ENCODE peak calls at places on chromosome 18, in seven cellular contexts. One of them, this sample, is unnamed.

GRCh38 chr18:79203017-79203605 is 133.9 kb downstream of the ATP9B start:
- DNase-seq in NCI-H2107: peak
- DNase-seq in stimulated activated CD4-positive, alpha-beta T cell treated with anti-CD3 and anti-CD28 coated beads, TNF-alpha, amount 100 ng/mL, for 1 hour: no peak
- DNase-seq in frontal cortex: no peak
- DNase-seq in stimulated activated CD8-positive, alpha-beta memory T cell treated with anti-CD3 and anti-CD28 coated beads, Interleukin-15, amount 100 ng/mL, for 48 hours: peak
- DNase-seq in T-helper 1 cell: no peak
- DNase-seq in T-helper 9 cell: no peak
- DNase-seq in this sample: no peak

GRCh38 chr18:212780-213179 is 54.4 kb downstream of the USP14 start:
- DNase-seq in NCI-H2107: no peak
- DNase-seq in stimulated activated CD4-positive, alpha-beta T cell treated with anti-CD3 and anti-CD28 coated beads, TNF-alpha, amount 100 ng/mL, for 1 hour: no peak
- DNase-seq in frontal cortex: no peak
- DNase-seq in stimulated activated CD8-positive, alpha-beta memory T cell treated with anti-CD3 and anti-CD28 coated beads, Interleukin-15, amount 100 ng/mL, for 48 hours: no peak
- DNase-seq in T-helper 1 cell: no peak
- DNase-seq in T-helper 9 cell: no peak
- DNase-seq in this sample: no peak

GRCh38 chr18:57542801-57543427 is 43.6 kb downstream of the FECH start:
- DNase-seq in NCI-H2107: peak
- DNase-seq in stimulated activated CD4-positive, alpha-beta T cell treated with anti-CD3 and anti-CD28 coated beads, TNF-alpha, amount 100 ng/mL, for 1 hour: no peak
- DNase-seq in frontal cortex: no peak
- DNase-seq in stimulated activated CD8-positive, alpha-beta memory T cell treated with anti-CD3 and anti-CD28 coated beads, Interleukin-15, amount 100 ng/mL, for 48 hours: no peak
- DNase-seq in T-helper 1 cell: no peak
- DNase-seq in T-helper 9 cell: no peak
- DNase-seq in this sample: no peak

GRCh38 chr18:78582131-78582789 is 397.4 kb upstream of the SALL3 start:
- DNase-seq in NCI-H2107: no peak
- DNase-seq in stimulated activated CD4-positive, alpha-beta T cell treated with anti-CD3 and anti-CD28 coated beads, TNF-alpha, amount 100 ng/mL, for 1 hour: no peak
- DNase-seq in frontal cortex: no peak
- DNase-seq in stimulated activated CD8-positive, alpha-beta memory T cell treated with anti-CD3 and anti-CD28 coated beads, Interleukin-15, amount 100 ng/mL, for 48 hours: no peak
- DNase-seq in T-helper 1 cell: no peak
- DNase-seq in T-helper 9 cell: no peak
- DNase-seq in this sample: no peak

GRCh38 chr18:13137041-13137938 is 81.3 kb upstream of the LDLRAD4 start:
- DNase-seq in NCI-H2107: no peak
- DNase-seq in stimulated activated CD4-positive, alpha-beta T cell treated with anti-CD3 and anti-CD28 coated beads, TNF-alpha, amount 100 ng/mL, for 1 hour: no peak
- DNase-seq in frontal cortex: peak
- DNase-seq in stimulated activated CD8-positive, alpha-beta memory T cell treated with anti-CD3 and anti-CD28 coated beads, Interleukin-15, amount 100 ng/mL, for 48 hours: no peak
- DNase-seq in T-helper 1 cell: peak
- DNase-seq in T-helper 9 cell: peak
- DNase-seq in this sample: peak

GRCh38 chr18:31819106-31819924 is 58.6 kb upstream of the SLC25A52 start:
- DNase-seq in NCI-H2107: no peak
- DNase-seq in stimulated activated CD4-positive, alpha-beta T cell treated with anti-CD3 and anti-CD28 coated beads, TNF-alpha, amount 100 ng/mL, for 1 hour: no peak
- DNase-seq in frontal cortex: no peak
- DNase-seq in stimulated activated CD8-positive, alpha-beta memory T cell treated with anti-CD3 and anti-CD28 coated beads, Interleukin-15, amount 100 ng/mL, for 48 hours: no peak
- DNase-seq in T-helper 1 cell: no peak
- DNase-seq in T-helper 9 cell: no peak
- DNase-seq in this sample: no peak

GRCh38 chr18:74820160-74820780 is 222.6 kb downstream of the ZNF407 start:
- DNase-seq in NCI-H2107: no peak
- DNase-seq in stimulated activated CD4-positive, alpha-beta T cell treated with anti-CD3 and anti-CD28 coated beads, TNF-alpha, amount 100 ng/mL, for 1 hour: no peak
- DNase-seq in frontal cortex: no peak
- DNase-seq in stimulated activated CD8-positive, alpha-beta memory T cell treated with anti-CD3 and anti-CD28 coated beads, Interleukin-15, amount 100 ng/mL, for 48 hours: no peak
- DNase-seq in T-helper 1 cell: no peak
- DNase-seq in T-helper 9 cell: no peak
- DNase-seq in this sample: no peak

GRCh38 chr18:50231621-50232020 is 34.7 kb downstream of the CFAP53 start:
- DNase-seq in NCI-H2107: no peak
- DNase-seq in stimulated activated CD4-positive, alpha-beta T cell treated with anti-CD3 and anti-CD28 coated beads, TNF-alpha, amount 100 ng/mL, for 1 hour: no peak
- DNase-seq in frontal cortex: no peak
- DNase-seq in stimulated activated CD8-positive, alpha-beta memory T cell treated with anti-CD3 and anti-CD28 coated beads, Interleukin-15, amount 100 ng/mL, for 48 hours: no peak
- DNase-seq in T-helper 1 cell: no peak
- DNase-seq in T-helper 9 cell: no peak
- DNase-seq in this sample: no peak

GRCh38 chr18:57434536-57435494 is at the start of gene ONECUT2:
- DNase-seq in NCI-H2107: peak
- DNase-seq in stimulated activated CD4-positive, alpha-beta T cell treated with anti-CD3 and anti-CD28 coated beads, TNF-alpha, amount 100 ng/mL, for 1 hour: no peak
- DNase-seq in frontal cortex: peak
- DNase-seq in stimulated activated CD8-positive, alpha-beta memory T cell treated with anti-CD3 and anti-CD28 coated beads, Interleukin-15, amount 100 ng/mL, for 48 hours: peak
- DNase-seq in T-helper 1 cell: peak
- DNase-seq in T-helper 9 cell: peak
- DNase-seq in this sample: peak

GRCh38 chr18:53478155-53478554 is 746.3 kb downstream of the MBD2 start:
- DNase-seq in NCI-H2107: no peak
- DNase-seq in stimulated activated CD4-positive, alpha-beta T cell treated with anti-CD3 and anti-CD28 coated beads, TNF-alpha, amount 100 ng/mL, for 1 hour: no peak
- DNase-seq in frontal cortex: no peak
- DNase-seq in stimulated activated CD8-positive, alpha-beta memory T cell treated with anti-CD3 and anti-CD28 coated beads, Interleukin-15, amount 100 ng/mL, for 48 hours: no peak
- DNase-seq in T-helper 1 cell: no peak
- DNase-seq in T-helper 9 cell: no peak
- DNase-seq in this sample: no peak

GRCh38 chr18:77146249-77147080 is 13.9 kb upstream of the MBP start:
- DNase-seq in NCI-H2107: no peak
- DNase-seq in stimulated activated CD4-positive, alpha-beta T cell treated with anti-CD3 and anti-CD28 coated beads, TNF-alpha, amount 100 ng/mL, for 1 hour: no peak
- DNase-seq in frontal cortex: no peak
- DNase-seq in stimulated activated CD8-positive, alpha-beta memory T cell treated with anti-CD3 and anti-CD28 coated beads, Interleukin-15, amount 100 ng/mL, for 48 hours: no peak
- DNase-seq in T-helper 1 cell: no peak
- DNase-seq in T-helper 9 cell: no peak
- DNase-seq in this sample: no peak

GRCh38 chr18:61980355-61980754 is 87.5 kb upstream of the RNF152 start:
- DNase-seq in NCI-H2107: no peak
- DNase-seq in stimulated activated CD4-positive, alpha-beta T cell treated with anti-CD3 and anti-CD28 coated beads, TNF-alpha, amount 100 ng/mL, for 1 hour: no peak
- DNase-seq in frontal cortex: no peak
- DNase-seq in stimulated activated CD8-positive, alpha-beta memory T cell treated with anti-CD3 and anti-CD28 coated beads, Interleukin-15, amount 100 ng/mL, for 48 hours: no peak
- DNase-seq in T-helper 1 cell: no peak
- DNase-seq in T-helper 9 cell: no peak
- DNase-seq in this sample: no peak

GRCh38 chr18:44411277-44411900 is 269.3 kb upstream of the SETBP1 start:
- DNase-seq in NCI-H2107: no peak
- DNase-seq in stimulated activated CD4-positive, alpha-beta T cell treated with anti-CD3 and anti-CD28 coated beads, TNF-alpha, amount 100 ng/mL, for 1 hour: no peak
- DNase-seq in frontal cortex: no peak
- DNase-seq in stimulated activated CD8-positive, alpha-beta memory T cell treated with anti-CD3 and anti-CD28 coated beads, Interleukin-15, amount 100 ng/mL, for 48 hours: no peak
- DNase-seq in T-helper 1 cell: no peak
- DNase-seq in T-helper 9 cell: no peak
- DNase-seq in this sample: no peak

GRCh38 chr18:39939209-39939608 is 2015.8 kb upstream of the PIK3C3 start:
- DNase-seq in NCI-H2107: no peak
- DNase-seq in stimulated activated CD4-positive, alpha-beta T cell treated with anti-CD3 and anti-CD28 coated beads, TNF-alpha, amount 100 ng/mL, for 1 hour: no peak
- DNase-seq in frontal cortex: no peak
- DNase-seq in stimulated activated CD8-positive, alpha-beta memory T cell treated with anti-CD3 and anti-CD28 coated beads, Interleukin-15, amount 100 ng/mL, for 48 hours: no peak
- DNase-seq in T-helper 1 cell: no peak
- DNase-seq in T-helper 9 cell: no peak
- DNase-seq in this sample: no peak

GRCh38 chr18:35641916-35642315 is 60.4 kb downstream of the GALNT1 start:
- DNase-seq in NCI-H2107: no peak
- DNase-seq in stimulated activated CD4-positive, alpha-beta T cell treated with anti-CD3 and anti-CD28 coated beads, TNF-alpha, amount 100 ng/mL, for 1 hour: no peak
- DNase-seq in frontal cortex: no peak
- DNase-seq in stimulated activated CD8-positive, alpha-beta memory T cell treated with anti-CD3 and anti-CD28 coated beads, Interleukin-15, amount 100 ng/mL, for 48 hours: no peak
- DNase-seq in T-helper 1 cell: no peak
- DNase-seq in T-helper 9 cell: no peak
- DNase-seq in this sample: no peak

GRCh38 chr18:13318644-13319501 is 100.3 kb downstream of the LDLRAD4 start:
- DNase-seq in NCI-H2107: no peak
- DNase-seq in stimulated activated CD4-positive, alpha-beta T cell treated with anti-CD3 and anti-CD28 coated beads, TNF-alpha, amount 100 ng/mL, for 1 hour: no peak
- DNase-seq in frontal cortex: no peak
- DNase-seq in stimulated activated CD8-positive, alpha-beta memory T cell treated with anti-CD3 and anti-CD28 coated beads, Interleukin-15, amount 100 ng/mL, for 48 hours: peak
- DNase-seq in T-helper 1 cell: no peak
- DNase-seq in T-helper 9 cell: no peak
- DNase-seq in this sample: no peak

GRCh38 chr18:43271593-43272432 is 5.5 kb downstream of the SYT4 start:
- DNase-seq in NCI-H2107: peak
- DNase-seq in stimulated activated CD4-positive, alpha-beta T cell treated with anti-CD3 and anti-CD28 coated beads, TNF-alpha, amount 100 ng/mL, for 1 hour: no peak
- DNase-seq in frontal cortex: peak
- DNase-seq in stimulated activated CD8-positive, alpha-beta memory T cell treated with anti-CD3 and anti-CD28 coated beads, Interleukin-15, amount 100 ng/mL, for 48 hours: no peak
- DNase-seq in T-helper 1 cell: no peak
- DNase-seq in T-helper 9 cell: no peak
- DNase-seq in this sample: no peak

GRCh38 chr18:69636529-69637301 is 236.0 kb downstream of the DOK6 start:
- DNase-seq in NCI-H2107: no peak
- DNase-seq in stimulated activated CD4-positive, alpha-beta T cell treated with anti-CD3 and anti-CD28 coated beads, TNF-alpha, amount 100 ng/mL, for 1 hour: no peak
- DNase-seq in frontal cortex: no peak
- DNase-seq in stimulated activated CD8-positive, alpha-beta memory T cell treated with anti-CD3 and anti-CD28 coated beads, Interleukin-15, amount 100 ng/mL, for 48 hours: no peak
- DNase-seq in T-helper 1 cell: peak
- DNase-seq in T-helper 9 cell: no peak
- DNase-seq in this sample: no peak

GRCh38 chr18:5527603-5528002 is 16.2 kb downstream of the EPB41L3 start:
- DNase-seq in NCI-H2107: no peak
- DNase-seq in stimulated activated CD4-positive, alpha-beta T cell treated with anti-CD3 and anti-CD28 coated beads, TNF-alpha, amount 100 ng/mL, for 1 hour: no peak
- DNase-seq in frontal cortex: no peak
- DNase-seq in stimulated activated CD8-positive, alpha-beta memory T cell treated with anti-CD3 and anti-CD28 coated beads, Interleukin-15, amount 100 ng/mL, for 48 hours: no peak
- DNase-seq in T-helper 1 cell: no peak
- DNase-seq in T-helper 9 cell: no peak
- DNase-seq in this sample: no peak

GRCh38 chr18:46412831-46413371 is 244.1 kb downstream of the LOXHD1 start:
- DNase-seq in NCI-H2107: peak
- DNase-seq in stimulated activated CD4-positive, alpha-beta T cell treated with anti-CD3 and anti-CD28 coated beads, TNF-alpha, amount 100 ng/mL, for 1 hour: no peak
- DNase-seq in frontal cortex: no peak
- DNase-seq in stimulated activated CD8-positive, alpha-beta memory T cell treated with anti-CD3 and anti-CD28 coated beads, Interleukin-15, amount 100 ng/mL, for 48 hours: no peak
- DNase-seq in T-helper 1 cell: no peak
- DNase-seq in T-helper 9 cell: no peak
- DNase-seq in this sample: no peak

GRCh38 chr18:31203086-31203793 is 40.6 kb upstream of the DSC1 start:
- DNase-seq in NCI-H2107: no peak
- DNase-seq in stimulated activated CD4-positive, alpha-beta T cell treated with anti-CD3 and anti-CD28 coated beads, TNF-alpha, amount 100 ng/mL, for 1 hour: no peak
- DNase-seq in frontal cortex: no peak
- DNase-seq in stimulated activated CD8-positive, alpha-beta memory T cell treated with anti-CD3 and anti-CD28 coated beads, Interleukin-15, amount 100 ng/mL, for 48 hours: no peak
- DNase-seq in T-helper 1 cell: no peak
- DNase-seq in T-helper 9 cell: no peak
- DNase-seq in this sample: peak

GRCh38 chr18:47251289-47252120 is at the start of gene SKOR2:
- DNase-seq in NCI-H2107: no peak
- DNase-seq in stimulated activated CD4-positive, alpha-beta T cell treated with anti-CD3 and anti-CD28 coated beads, TNF-alpha, amount 100 ng/mL, for 1 hour: no peak
- DNase-seq in frontal cortex: no peak
- DNase-seq in stimulated activated CD8-positive, alpha-beta memory T cell treated with anti-CD3 and anti-CD28 coated beads, Interleukin-15, amount 100 ng/mL, for 48 hours: no peak
- DNase-seq in T-helper 1 cell: no peak
- DNase-seq in T-helper 9 cell: no peak
- DNase-seq in this sample: no peak

GRCh38 chr18:63646916-63647315 is 2.9 kb upstream of the SERPINB4 start:
- DNase-seq in NCI-H2107: no peak
- DNase-seq in stimulated activated CD4-positive, alpha-beta T cell treated with anti-CD3 and anti-CD28 coated beads, TNF-alpha, amount 100 ng/mL, for 1 hour: no peak
- DNase-seq in frontal cortex: no peak
- DNase-seq in stimulated activated CD8-positive, alpha-beta memory T cell treated with anti-CD3 and anti-CD28 coated beads, Interleukin-15, amount 100 ng/mL, for 48 hours: no peak
- DNase-seq in T-helper 1 cell: no peak
- DNase-seq in T-helper 9 cell: no peak
- DNase-seq in this sample: no peak

GRCh38 chr18:41940506-41941215 is 14.4 kb upstream of the PIK3C3 start:
- DNase-seq in NCI-H2107: no peak
- DNase-seq in stimulated activated CD4-positive, alpha-beta T cell treated with anti-CD3 and anti-CD28 coated beads, TNF-alpha, amount 100 ng/mL, for 1 hour: no peak
- DNase-seq in frontal cortex: no peak
- DNase-seq in stimulated activated CD8-positive, alpha-beta memory T cell treated with anti-CD3 and anti-CD28 coated beads, Interleukin-15, amount 100 ng/mL, for 48 hours: no peak
- DNase-seq in T-helper 1 cell: no peak
- DNase-seq in T-helper 9 cell: no peak
- DNase-seq in this sample: no peak

GRCh38 chr18:56789004-56789888 is 138.1 kb downstream of the WDR7 start:
- DNase-seq in NCI-H2107: no peak
- DNase-seq in stimulated activated CD4-positive, alpha-beta T cell treated with anti-CD3 and anti-CD28 coated beads, TNF-alpha, amount 100 ng/mL, for 1 hour: no peak
- DNase-seq in frontal cortex: no peak
- DNase-seq in stimulated activated CD8-positive, alpha-beta memory T cell treated with anti-CD3 and anti-CD28 coated beads, Interleukin-15, amount 100 ng/mL, for 48 hours: no peak
- DNase-seq in T-helper 1 cell: no peak
- DNase-seq in T-helper 9 cell: no peak
- DNase-seq in this sample: no peak

GRCh38 chr18:49500136-49500921 is 13.3 kb upstream of the C18orf32 start:
- DNase-seq in NCI-H2107: no peak
- DNase-seq in stimulated activated CD4-positive, alpha-beta T cell treated with anti-CD3 and anti-CD28 coated beads, TNF-alpha, amount 100 ng/mL, for 1 hour: no peak
- DNase-seq in frontal cortex: no peak
- DNase-seq in stimulated activated CD8-positive, alpha-beta memory T cell treated with anti-CD3 and anti-CD28 coated beads, Interleukin-15, amount 100 ng/mL, for 48 hours: no peak
- DNase-seq in T-helper 1 cell: no peak
- DNase-seq in T-helper 9 cell: no peak
- DNase-seq in this sample: no peak

GRCh38 chr18:63137999-63138448 is 181.5 kb downstream of the BCL2 start:
- DNase-seq in NCI-H2107: no peak
- DNase-seq in stimulated activated CD4-positive, alpha-beta T cell treated with anti-CD3 and anti-CD28 coated beads, TNF-alpha, amount 100 ng/mL, for 1 hour: peak
- DNase-seq in frontal cortex: no peak
- DNase-seq in stimulated activated CD8-positive, alpha-beta memory T cell treated with anti-CD3 and anti-CD28 coated beads, Interleukin-15, amount 100 ng/mL, for 48 hours: no peak
- DNase-seq in T-helper 1 cell: peak
- DNase-seq in T-helper 9 cell: peak
- DNase-seq in this sample: no peak

GRCh38 chr18:50649821-50650220 is 89.9 kb downstream of the MAPK4 start:
- DNase-seq in NCI-H2107: no peak
- DNase-seq in stimulated activated CD4-positive, alpha-beta T cell treated with anti-CD3 and anti-CD28 coated beads, TNF-alpha, amount 100 ng/mL, for 1 hour: no peak
- DNase-seq in frontal cortex: no peak
- DNase-seq in stimulated activated CD8-positive, alpha-beta memory T cell treated with anti-CD3 and anti-CD28 coated beads, Interleukin-15, amount 100 ng/mL, for 48 hours: no peak
- DNase-seq in T-helper 1 cell: no peak
- DNase-seq in T-helper 9 cell: no peak
- DNase-seq in this sample: no peak

GRCh38 chr18:5895886-5896740 is 791 bp upstream of the TMEM200C start:
- DNase-seq in NCI-H2107: no peak
- DNase-seq in stimulated activated CD4-positive, alpha-beta T cell treated with anti-CD3 and anti-CD28 coated beads, TNF-alpha, amount 100 ng/mL, for 1 hour: no peak
- DNase-seq in frontal cortex: no peak
- DNase-seq in stimulated activated CD8-positive, alpha-beta memory T cell treated with anti-CD3 and anti-CD28 coated beads, Interleukin-15, amount 100 ng/mL, for 48 hours: no peak
- DNase-seq in T-helper 1 cell: no peak
- DNase-seq in T-helper 9 cell: no peak
- DNase-seq in this sample: peak

GRCh38 chr18:9082763-9083510 is 19.6 kb upstream of the NDUFV2 start:
- DNase-seq in NCI-H2107: no peak
- DNase-seq in stimulated activated CD4-positive, alpha-beta T cell treated with anti-CD3 and anti-CD28 coated beads, TNF-alpha, amount 100 ng/mL, for 1 hour: no peak
- DNase-seq in frontal cortex: no peak
- DNase-seq in stimulated activated CD8-positive, alpha-beta memory T cell treated with anti-CD3 and anti-CD28 coated beads, Interleukin-15, amount 100 ng/mL, for 48 hours: peak
- DNase-seq in T-helper 1 cell: peak
- DNase-seq in T-helper 9 cell: no peak
- DNase-seq in this sample: no peak

GRCh38 chr18:58242435-58242834 is 198.4 kb downstream of the NEDD4L start:
- DNase-seq in NCI-H2107: no peak
- DNase-seq in stimulated activated CD4-positive, alpha-beta T cell treated with anti-CD3 and anti-CD28 coated beads, TNF-alpha, amount 100 ng/mL, for 1 hour: no peak
- DNase-seq in frontal cortex: no peak
- DNase-seq in stimulated activated CD8-positive, alpha-beta memory T cell treated with anti-CD3 and anti-CD28 coated beads, Interleukin-15, amount 100 ng/mL, for 48 hours: no peak
- DNase-seq in T-helper 1 cell: no peak
- DNase-seq in T-helper 9 cell: no peak
- DNase-seq in this sample: no peak

GRCh38 chr18:5455644-5456043 is 88.2 kb downstream of the EPB41L3 start:
- DNase-seq in NCI-H2107: no peak
- DNase-seq in stimulated activated CD4-positive, alpha-beta T cell treated with anti-CD3 and anti-CD28 coated beads, TNF-alpha, amount 100 ng/mL, for 1 hour: no peak
- DNase-seq in frontal cortex: no peak
- DNase-seq in stimulated activated CD8-positive, alpha-beta memory T cell treated with anti-CD3 and anti-CD28 coated beads, Interleukin-15, amount 100 ng/mL, for 48 hours: no peak
- DNase-seq in T-helper 1 cell: no peak
- DNase-seq in T-helper 9 cell: no peak
- DNase-seq in this sample: no peak

GRCh38 chr18:11752116-11752911 is 63.2 kb downstream of the GNAL start:
- DNase-seq in NCI-H2107: no peak
- DNase-seq in stimulated activated CD4-positive, alpha-beta T cell treated with anti-CD3 and anti-CD28 coated beads, TNF-alpha, amount 100 ng/mL, for 1 hour: no peak
- DNase-seq in frontal cortex: peak
- DNase-seq in stimulated activated CD8-positive, alpha-beta memory T cell treated with anti-CD3 and anti-CD28 coated beads, Interleukin-15, amount 100 ng/mL, for 48 hours: no peak
- DNase-seq in T-helper 1 cell: no peak
- DNase-seq in T-helper 9 cell: no peak
- DNase-seq in this sample: no peak

GRCh38 chr18:10041180-10041579 is 127.4 kb downstream of the VAPA start:
- DNase-seq in NCI-H2107: no peak
- DNase-seq in stimulated activated CD4-positive, alpha-beta T cell treated with anti-CD3 and anti-CD28 coated beads, TNF-alpha, amount 100 ng/mL, for 1 hour: no peak
- DNase-seq in frontal cortex: no peak
- DNase-seq in stimulated activated CD8-positive, alpha-beta memory T cell treated with anti-CD3 and anti-CD28 coated beads, Interleukin-15, amount 100 ng/mL, for 48 hours: no peak
- DNase-seq in T-helper 1 cell: no peak
- DNase-seq in T-helper 9 cell: no peak
- DNase-seq in this sample: peak

GRCh38 chr18:58606236-58606635 is 22.7 kb downstream of the ALPK2 start:
- DNase-seq in NCI-H2107: no peak
- DNase-seq in stimulated activated CD4-positive, alpha-beta T cell treated with anti-CD3 and anti-CD28 coated beads, TNF-alpha, amount 100 ng/mL, for 1 hour: no peak
- DNase-seq in frontal cortex: no peak
- DNase-seq in stimulated activated CD8-positive, alpha-beta memory T cell treated with anti-CD3 and anti-CD28 coated beads, Interleukin-15, amount 100 ng/mL, for 48 hours: no peak
- DNase-seq in T-helper 1 cell: no peak
- DNase-seq in T-helper 9 cell: no peak
- DNase-seq in this sample: no peak

GRCh38 chr18:23438608-23439366 is 14.3 kb upstream of the RIOK3 start:
- DNase-seq in NCI-H2107: no peak
- DNase-seq in stimulated activated CD4-positive, alpha-beta T cell treated with anti-CD3 and anti-CD28 coated beads, TNF-alpha, amount 100 ng/mL, for 1 hour: no peak
- DNase-seq in frontal cortex: no peak
- DNase-seq in stimulated activated CD8-positive, alpha-beta memory T cell treated with anti-CD3 and anti-CD28 coated beads, Interleukin-15, amount 100 ng/mL, for 48 hours: no peak
- DNase-seq in T-helper 1 cell: no peak
- DNase-seq in T-helper 9 cell: no peak
- DNase-seq in this sample: no peak

GRCh38 chr18:12774982-12775381 is 72.1 kb downstream of the PSMG2 start:
- DNase-seq in NCI-H2107: no peak
- DNase-seq in stimulated activated CD4-positive, alpha-beta T cell treated with anti-CD3 and anti-CD28 coated beads, TNF-alpha, amount 100 ng/mL, for 1 hour: no peak
- DNase-seq in frontal cortex: no peak
- DNase-seq in stimulated activated CD8-positive, alpha-beta memory T cell treated with anti-CD3 and anti-CD28 coated beads, Interleukin-15, amount 100 ng/mL, for 48 hours: no peak
- DNase-seq in T-helper 1 cell: no peak
- DNase-seq in T-helper 9 cell: no peak
- DNase-seq in this sample: no peak

GRCh38 chr18:52392160-52392559 is 52.2 kb downstream of the DCC start:
- DNase-seq in NCI-H2107: no peak
- DNase-seq in stimulated activated CD4-positive, alpha-beta T cell treated with anti-CD3 and anti-CD28 coated beads, TNF-alpha, amount 100 ng/mL, for 1 hour: no peak
- DNase-seq in frontal cortex: no peak
- DNase-seq in stimulated activated CD8-positive, alpha-beta memory T cell treated with anti-CD3 and anti-CD28 coated beads, Interleukin-15, amount 100 ng/mL, for 48 hours: no peak
- DNase-seq in T-helper 1 cell: no peak
- DNase-seq in T-helper 9 cell: no peak
- DNase-seq in this sample: no peak

This sample was measured in kidney.